ENCODE peak calls at places on chromosomes 12 and 14, in eight cellular contexts. One of them, this sample, is unnamed.

GRCh38 chr12:101859664-101860607 is 17.4 kb upstream of the DRAM1 start:
- DNase-seq in neural progenitor cell: no peak
- DNase-seq in AG10803: peak; percentile 62
- DNase-seq in mammary epithelial cell: peak; percentile 86
- DNase-seq in astrocyte: no peak
- DNase-seq in fibroblast of mammary gland: no peak
- DNase-seq in A549: no peak
- DNase-seq in HCT116: no peak
- DNase-seq in this sample: no peak

GRCh38 chr14:85517113-85517688 is 12.7 kb upstream of the FLRT2 start:
- DNase-seq in neural progenitor cell: no peak
- DNase-seq in AG10803: no peak
- DNase-seq in mammary epithelial cell: no peak
- DNase-seq in astrocyte: no peak
- DNase-seq in fibroblast of mammary gland: no peak
- DNase-seq in A549: no peak
- DNase-seq in HCT116: no peak
- DNase-seq in this sample: no peak

GRCh38 chr14:68650403-68650994 is 142.4 kb downstream of the ZFP36L1 start:
- DNase-seq in neural progenitor cell: no peak
- DNase-seq in AG10803: peak; percentile 43
- DNase-seq in mammary epithelial cell: no peak
- DNase-seq in astrocyte: no peak
- DNase-seq in fibroblast of mammary gland: peak; percentile 41
- DNase-seq in A549: no peak
- DNase-seq in HCT116: no peak
- DNase-seq in this sample: no peak

GRCh38 chr14:65850429-65851145 is 438.1 kb downstream of the FUT8 start:
- DNase-seq in neural progenitor cell: no peak
- DNase-seq in AG10803: no peak
- DNase-seq in mammary epithelial cell: no peak
- DNase-seq in astrocyte: no peak
- DNase-seq in fibroblast of mammary gland: no peak
- DNase-seq in A549: no peak
- DNase-seq in HCT116: no peak
- DNase-seq in this sample: no peak

GRCh38 chr14:92968291-92969020 is 45.5 kb downstream of the CHGA start:
- DNase-seq in neural progenitor cell: no peak
- DNase-seq in AG10803: no peak
- DNase-seq in mammary epithelial cell: no peak
- DNase-seq in astrocyte: no peak
- DNase-seq in fibroblast of mammary gland: no peak
- DNase-seq in A549: no peak
- DNase-seq in HCT116: no peak
- DNase-seq in this sample: no peak

GRCh38 chr12:88185279-88185678 is 43.2 kb downstream of the TMTC3 start:
- DNase-seq in neural progenitor cell: no peak
- DNase-seq in AG10803: no peak
- DNase-seq in mammary epithelial cell: no peak
- DNase-seq in astrocyte: no peak
- DNase-seq in fibroblast of mammary gland: no peak
- DNase-seq in A549: no peak
- DNase-seq in HCT116: no peak
- DNase-seq in this sample: no peak

GRCh38 chr14:37601849-37602248 is 6.4 kb downstream of the TTC6 start:
- DNase-seq in neural progenitor cell: no peak
- DNase-seq in AG10803: no peak
- DNase-seq in mammary epithelial cell: no peak
- DNase-seq in astrocyte: no peak
- DNase-seq in fibroblast of mammary gland: no peak
- DNase-seq in A549: no peak
- DNase-seq in HCT116: no peak
- DNase-seq in this sample: no peak

GRCh38 chr14:33959692-33960151 is 8.8 kb upstream of the EGLN3 start:
- DNase-seq in neural progenitor cell: peak; percentile 57
- DNase-seq in AG10803: no peak
- DNase-seq in mammary epithelial cell: no peak
- DNase-seq in astrocyte: no peak
- DNase-seq in fibroblast of mammary gland: no peak
- DNase-seq in A549: no peak
- DNase-seq in HCT116: no peak
- DNase-seq in this sample: peak; percentile 18

GRCh38 chr14:77190977-77191376 is 9.4 kb downstream of the TMEM63C start:
- DNase-seq in neural progenitor cell: no peak
- DNase-seq in AG10803: no peak
- DNase-seq in mammary epithelial cell: no peak
- DNase-seq in astrocyte: no peak
- DNase-seq in fibroblast of mammary gland: no peak
- DNase-seq in A549: no peak
- DNase-seq in HCT116: no peak
- DNase-seq in this sample: no peak

GRCh38 chr14:23750357-23750756 is 114.2 kb downstream of the DHRS2 start:
- DNase-seq in neural progenitor cell: no peak
- DNase-seq in AG10803: no peak
- DNase-seq in mammary epithelial cell: no peak
- DNase-seq in astrocyte: no peak
- DNase-seq in fibroblast of mammary gland: no peak
- DNase-seq in A549: no peak
- DNase-seq in HCT116: no peak
- DNase-seq in this sample: no peak

GRCh38 chr14:95046711-95047681 is 110.3 kb downstream of the DICER1 start:
- DNase-seq in neural progenitor cell: no peak
- DNase-seq in AG10803: no peak
- DNase-seq in mammary epithelial cell: no peak
- DNase-seq in astrocyte: no peak
- DNase-seq in fibroblast of mammary gland: no peak
- DNase-seq in A549: no peak
- DNase-seq in HCT116: no peak
- DNase-seq in this sample: no peak

GRCh38 chr14:20989787-20990600 is at the start of gene METTL17:
- DNase-seq in neural progenitor cell: peak; percentile 96
- DNase-seq in AG10803: peak; percentile 98
- DNase-seq in mammary epithelial cell: peak; percentile 97
- DNase-seq in astrocyte: peak; percentile 97
- DNase-seq in fibroblast of mammary gland: peak; percentile 97
- DNase-seq in A549: peak; percentile 98
- DNase-seq in HCT116: peak; percentile 93
- DNase-seq in this sample: peak; percentile 74
- TF ChIP-seq CTCF in neural progenitor cell: peak; percentile 55
- TF ChIP-seq CTCF in AG10803: peak; percentile 40
- TF ChIP-seq CTCF in mammary epithelial cell: peak; percentile 53
- TF ChIP-seq CTCF in astrocyte: peak; percentile 34
- TF ChIP-seq CTCF in fibroblast of mammary gland: peak; percentile 40
- TF ChIP-seq CTCF in A549: no peak
- TF ChIP-seq CTCF in HCT116: peak; percentile 52
- TF ChIP-seq CTCF in this sample: no peak

GRCh38 chr12:32302218-32302826 is 97.0 kb upstream of the FGD4 start:
- DNase-seq in neural progenitor cell: peak; percentile 46
- DNase-seq in AG10803: no peak
- DNase-seq in mammary epithelial cell: peak; percentile 8
- DNase-seq in astrocyte: no peak
- DNase-seq in fibroblast of mammary gland: peak; percentile 42
- DNase-seq in A549: no peak
- DNase-seq in HCT116: peak; percentile 45
- DNase-seq in this sample: peak; percentile 28
- TF ChIP-seq CTCF in neural progenitor cell: peak; percentile 58
- TF ChIP-seq CTCF in AG10803: peak; percentile 26
- TF ChIP-seq CTCF in mammary epithelial cell: peak; percentile 78
- TF ChIP-seq CTCF in astrocyte: peak; percentile 29
- TF ChIP-seq CTCF in fibroblast of mammary gland: peak; percentile 72
- TF ChIP-seq CTCF in A549: no peak
- TF ChIP-seq CTCF in HCT116: peak; percentile 85
- TF ChIP-seq CTCF in this sample: peak; percentile 30

GRCh38 chr12:114662512-114663177 is 21.3 kb downstream of the TBX3 start:
- DNase-seq in neural progenitor cell: peak; percentile 78
- DNase-seq in AG10803: peak; percentile 80
- DNase-seq in mammary epithelial cell: peak; percentile 78
- DNase-seq in astrocyte: peak; percentile 81
- DNase-seq in fibroblast of mammary gland: peak; percentile 90
- DNase-seq in A549: peak; percentile 90
- DNase-seq in HCT116: peak; percentile 57
- DNase-seq in this sample: peak; percentile 81
- TF ChIP-seq CTCF in neural progenitor cell: peak; percentile 81
- TF ChIP-seq CTCF in AG10803: peak; percentile 99
- TF ChIP-seq CTCF in mammary epithelial cell: peak; percentile 89
- TF ChIP-seq CTCF in astrocyte: peak; percentile 100
- TF ChIP-seq CTCF in fibroblast of mammary gland: peak; percentile 98
- TF ChIP-seq CTCF in A549: peak; percentile 95
- TF ChIP-seq CTCF in HCT116: peak; percentile 95
- TF ChIP-seq CTCF in this sample: peak; percentile 87

GRCh38 chr12:31685801-31686200 is 26.3 kb downstream of the ETFBKMT start:
- DNase-seq in neural progenitor cell: no peak
- DNase-seq in AG10803: no peak
- DNase-seq in mammary epithelial cell: no peak
- DNase-seq in astrocyte: peak; percentile 90
- DNase-seq in fibroblast of mammary gland: no peak
- DNase-seq in A549: no peak
- DNase-seq in HCT116: no peak
- DNase-seq in this sample: no peak

GRCh38 chr12:31687101-31687527 is 27.6 kb downstream of the ETFBKMT start:
- DNase-seq in neural progenitor cell: no peak
- DNase-seq in AG10803: no peak
- DNase-seq in mammary epithelial cell: no peak
- DNase-seq in astrocyte: no peak
- DNase-seq in fibroblast of mammary gland: no peak
- DNase-seq in A549: no peak
- DNase-seq in HCT116: no peak
- DNase-seq in this sample: no peak

GRCh38 chr12:31682136-31682962 is 22.9 kb downstream of the ETFBKMT start:
- DNase-seq in neural progenitor cell: peak; percentile 90
- DNase-seq in AG10803: peak; percentile 71
- DNase-seq in mammary epithelial cell: peak; percentile 73
- DNase-seq in astrocyte: peak; percentile 69
- DNase-seq in fibroblast of mammary gland: peak; percentile 83
- DNase-seq in A549: peak; percentile 95
- DNase-seq in HCT116: peak; percentile 85
- DNase-seq in this sample: peak; percentile 68
- TF ChIP-seq CTCF in neural progenitor cell: peak; percentile 83
- TF ChIP-seq CTCF in AG10803: peak; percentile 72
- TF ChIP-seq CTCF in mammary epithelial cell: peak; percentile 80
- TF ChIP-seq CTCF in astrocyte: peak; percentile 71
- TF ChIP-seq CTCF in fibroblast of mammary gland: peak; percentile 84
- TF ChIP-seq CTCF in A549: peak; percentile 85
- TF ChIP-seq CTCF in HCT116: peak; percentile 78
- TF ChIP-seq CTCF in this sample: peak; percentile 70

DNA sequence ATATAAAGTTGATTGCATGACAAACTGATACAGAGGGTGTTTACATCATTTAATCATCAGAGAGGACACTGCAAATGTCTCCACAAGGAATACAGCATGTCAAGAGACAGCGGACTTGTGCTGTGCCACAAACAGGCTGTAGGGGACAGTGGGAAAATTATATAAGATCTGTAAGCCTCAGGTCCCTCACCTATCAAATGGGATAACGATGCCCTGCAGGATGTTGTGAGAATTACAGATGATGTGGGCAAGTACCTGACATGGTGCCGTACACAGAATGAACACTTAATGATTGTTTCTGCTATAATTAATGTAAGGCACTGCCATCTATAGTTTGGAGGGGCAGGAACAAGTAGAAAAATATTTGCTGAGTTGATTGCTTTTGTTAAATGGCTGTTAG is 81.9 kb upstream of the GTF2A1 start:
- DNase-seq in neural progenitor cell: no peak
- DNase-seq in AG10803: no peak
- DNase-seq in mammary epithelial cell: no peak
- DNase-seq in astrocyte: no peak
- DNase-seq in fibroblast of mammary gland: no peak
- DNase-seq in A549: peak; percentile 22
- DNase-seq in HCT116: peak; percentile 66
- DNase-seq in this sample: no peak
- TF ChIP-seq CTCF in neural progenitor cell: peak; percentile 30
- TF ChIP-seq CTCF in AG10803: no peak
- TF ChIP-seq CTCF in mammary epithelial cell: no peak
- TF ChIP-seq CTCF in astrocyte: no peak
- TF ChIP-seq CTCF in fibroblast of mammary gland: no peak
- TF ChIP-seq CTCF in A549: no peak
- TF ChIP-seq CTCF in HCT116: peak; percentile 55
- TF ChIP-seq CTCF in this sample: no peak

GRCh38 chr12:1662761-1663439 is 28.0 kb upstream of the ADIPOR2 start:
- DNase-seq in neural progenitor cell: peak; percentile 89
- DNase-seq in AG10803: peak; percentile 37
- DNase-seq in mammary epithelial cell: no peak
- DNase-seq in astrocyte: no peak
- DNase-seq in fibroblast of mammary gland: peak; percentile 28
- DNase-seq in A549: peak; percentile 91
- DNase-seq in HCT116: peak; percentile 87
- DNase-seq in this sample: peak; percentile 58
- TF ChIP-seq CTCF in neural progenitor cell: peak; percentile 72
- TF ChIP-seq CTCF in AG10803: peak; percentile 40
- TF ChIP-seq CTCF in mammary epithelial cell: peak; percentile 53
- TF ChIP-seq CTCF in astrocyte: peak; percentile 25
- TF ChIP-seq CTCF in fibroblast of mammary gland: peak; percentile 25
- TF ChIP-seq CTCF in A549: peak; percentile 57
- TF ChIP-seq CTCF in HCT116: peak; percentile 75
- TF ChIP-seq CTCF in this sample: peak; percentile 35

GRCh38 chr12:51496907-51497306 is 72.3 kb downstream of the SLC4A8 start:
- DNase-seq in neural progenitor cell: no peak
- DNase-seq in AG10803: no peak
- DNase-seq in mammary epithelial cell: no peak
- DNase-seq in astrocyte: no peak
- DNase-seq in fibroblast of mammary gland: no peak
- DNase-seq in A549: no peak
- DNase-seq in HCT116: no peak
- DNase-seq in this sample: no peak
- TF ChIP-seq CTCF in neural progenitor cell: no peak
- TF ChIP-seq CTCF in AG10803: no peak
- TF ChIP-seq CTCF in mammary epithelial cell: no peak
- TF ChIP-seq CTCF in astrocyte: no peak
- TF ChIP-seq CTCF in fibroblast of mammary gland: no peak
- TF ChIP-seq CTCF in A549: no peak
- TF ChIP-seq CTCF in HCT116: no peak
- TF ChIP-seq CTCF in this sample: no peak

This sample was measured in endothelial cell.